ENCODE peak calls at places on chromosomes 7 and 10, in eight cellular contexts. L, N, K, Z, A, J, X and O are unnamed samples.
A peak's percentile ranks its signal among the peaks of the same experiment; 100 is the strongest.

GRCh38 chr10:124313374-124313773 is 105.3 kb downstream of the OAT start:
- DNase-seq in K (no peak), Z (no peak), L (no peak), X (no peak), A (no peak), J (no peak), N (no peak), O (no peak)

GRCh38 chr10:103849880-103850571 is 5.3 kb downstream of the SH3PXD2A start:
- DNase-seq in A (no peak), J (peak; percentile 97), L (peak; percentile 91), N (no peak), K (no peak), Z (no peak), X (no peak), O (no peak)

GRCh38 chr10:48670978-48671913 is 13.4 kb upstream of the WDFY4 start:
- DNase-seq in K (no peak), L (no peak), X (peak; percentile 71), Z (no peak), J (no peak), N (peak; percentile 97), A (peak; percentile 65), O (peak; percentile 96)

GRCh38 chr10:69568472-69569143 is 4.6 kb downstream of the NEUROG3 start:
- DNase-seq in X (peak; percentile 90), Z (peak; percentile 23), K (no peak), L (no peak), N (no peak), J (no peak), A (peak; percentile 95), O (no peak)

GRCh38 chr7:34652784-34653183 is 5.2 kb upstream of the NPSR1 start:
- DNase-seq in L (peak; percentile 42), A (no peak), Z (no peak), X (no peak), K (peak; percentile 39), J (peak; percentile 15), N (no peak), O (no peak)

GRCh38 chr10:28036587-28036986 is 37.7 kb upstream of the ODAD2 start:
- DNase-seq in K (no peak), Z (no peak), L (peak; percentile 90), J (peak; percentile 58), N (no peak), X (no peak), A (no peak), O (no peak)

GRCh38 chr7:128076831-128077271 is 45.6 kb upstream of the LRRC4 start:
- DNase-seq in Z (no peak), A (no peak), J (no peak), X (no peak), L (no peak), N (no peak), K (peak; percentile 26), O (no peak)

GRCh38 chr10:127880557-127880956 is 12.2 kb downstream of the CLRN3 start:
- DNase-seq in Z (no peak), N (no peak), X (no peak), L (no peak), A (no peak), J (no peak), K (no peak), O (peak; percentile 27)

GRCh38 chr7:126702242-126703016 is 550.3 kb downstream of the GRM8 start:
- DNase-seq in N (no peak), Z (no peak), J (no peak), X (no peak), A (no peak), L (peak; percentile 87), K (no peak), O (no peak)

GRCh38 chr7:2922866-2923265 is 78.8 kb upstream of the GNA12 start:
- DNase-seq in J (no peak), A (no peak), Z (no peak), X (no peak), L (no peak), N (no peak), K (no peak), O (no peak)

GRCh38 chr10:50600831-50601466 is 22.8 kb downstream of the SGMS1 start:
- DNase-seq in N (no peak), A (no peak), Z (no peak), K (no peak), L (no peak), J (peak; percentile 62), X (no peak), O (no peak)

GRCh38 chr10:88116491-88116890 is 253.1 kb downstream of the PTEN start:
- DNase-seq in L (peak; percentile 73), A (no peak), Z (peak; percentile 37), N (peak; percentile 45), K (no peak), J (peak; percentile 85), X (no peak), O (peak; percentile 27)

GRCh38 chr10:123043409-123043925 is 34.7 kb downstream of the ACADSB start:
- DNase-seq in L (peak; percentile 22), J (peak; percentile 76), K (peak; percentile 80), Z (no peak), N (peak; percentile 91), A (peak; percentile 91), X (peak; percentile 79), O (peak; percentile 76)

GRCh38 chr7:131188367-131189339 is 139.0 kb upstream of the MKLN1 start:
- DNase-seq in L (peak; percentile 99), A (no peak), K (peak; percentile 44), Z (peak; percentile 97), J (peak; percentile 99), X (no peak), N (no peak), O (no peak)

GRCh38 chr7:112105584-112106540 is 100.3 kb downstream of the DOCK4 start:
- DNase-seq in N (no peak), A (no peak), K (no peak), J (no peak), L (no peak), X (no peak), Z (no peak), O (no peak)

GRCh38 chr10:17793823-17794759 is 15.1 kb upstream of the MRC1 start:
- DNase-seq in Z (no peak), K (peak; percentile 46), N (no peak), A (no peak), X (no peak), J (no peak), L (no peak), O (no peak)

GRCh38 chr7:137986252-137987010 is 15.5 kb downstream of the CREB3L2 start:
- DNase-seq in Z (no peak), N (no peak), X (peak; percentile 36), L (peak; percentile 90), K (peak; percentile 64), J (peak; percentile 91), A (no peak), O (peak; percentile 87)

DNA sequence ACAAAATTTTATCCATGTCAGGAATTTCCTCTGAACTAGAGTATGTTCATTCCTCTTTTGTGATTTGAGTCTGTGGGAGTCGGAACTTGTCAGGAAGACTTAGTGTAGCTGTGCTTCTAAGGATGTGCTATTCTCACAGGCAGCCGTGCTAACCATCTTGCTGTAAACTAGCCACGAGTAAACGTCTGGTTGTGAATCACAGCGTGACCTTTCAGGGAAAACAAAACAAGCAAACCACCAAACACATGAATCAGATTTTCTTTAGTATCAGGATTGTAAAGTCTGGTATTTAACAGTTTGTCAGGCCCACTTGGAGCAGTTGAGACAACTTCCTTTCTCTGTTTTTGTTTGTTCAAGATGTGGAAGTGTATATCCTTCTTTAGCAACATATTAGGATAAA is 32.0 kb downstream of the AUTS2 start:
- DNase-seq in A (no peak), K (no peak), Z (no peak), X (no peak), L (peak; percentile 94), N (no peak), J (peak; percentile 86), O (no peak)
- H3K4me2 ChIP-seq in A (no peak overlapping the region), K (no peak overlapping the region), Z (no peak overlapping the region), X (no peak overlapping the region), L (peak overlapping the region; percentile 61), N (no peak overlapping the region), J (peak overlapping the region; percentile 35), O (peak overlapping the region; percentile 17)

DNA sequence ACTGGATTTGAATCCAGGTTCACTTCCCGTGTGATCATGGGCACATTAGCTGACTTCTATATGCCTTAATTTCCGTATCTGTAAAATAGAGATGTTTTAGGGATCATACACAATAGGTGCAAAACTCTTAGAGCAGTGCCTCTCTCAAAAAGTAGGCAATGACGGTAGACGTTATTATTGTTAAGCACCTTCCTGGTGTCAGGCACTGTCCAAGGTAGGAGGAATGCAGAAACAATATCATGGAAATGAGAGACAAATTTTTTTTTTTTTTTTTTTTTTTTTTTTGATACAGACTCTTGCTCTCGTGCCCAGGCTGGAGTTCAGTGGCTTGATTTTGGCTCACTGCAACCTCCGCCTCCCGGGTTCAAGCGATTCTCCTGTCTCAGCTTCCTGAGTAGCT is 8.1 kb downstream of the TMEM248 start:
- DNase-seq in X (no peak), J (no peak), N (no peak), L (no peak), K (no peak), Z (no peak), A (no peak), O (no peak)
- H4K20me1 ChIP-seq in X (no peaks in the 10 kb centered on the region), J (no peaks in the 10 kb centered on the region), N (peaks cover 29% of the 10 kb centered on the region), L (peaks cover 84% of the 10 kb centered on the region), K (peaks cover 41% of the 10 kb centered on the region), Z (peaks cover 57% of the 10 kb centered on the region), A (peaks cover 40% of the 10 kb centered on the region), O (peaks cover 4% of the 10 kb centered on the region)

GRCh38 chr10:110410329-110411046 is 87.2 kb upstream of the DUSP5 start:
- DNase-seq in X (no peak), J (peak; percentile 94), L (peak; percentile 98), K (peak; percentile 82), Z (peak; percentile 96), A (no peak), N (peak; percentile 59), O (no peak)
- H3K4me1 ChIP-seq in X (peaks cover 2% of the 10 kb centered on the region), J (peaks cover 57% of the 10 kb centered on the region), L (peaks cover 50% of the 10 kb centered on the region), K (peaks cover 38% of the 10 kb centered on the region), Z (peaks cover 87% of the 10 kb centered on the region), A (peaks cover 8% of the 10 kb centered on the region), N (peaks cover 72% of the 10 kb centered on the region), O (peaks cover 79% of the 10 kb centered on the region)

GRCh38 chr7:98301693-98302470 is 20.4 kb downstream of the BRI3 start:
- DNase-seq in J (no peak), A (no peak), Z (no peak), X (no peak), L (no peak), K (no peak), N (no peak), O (no peak)

GRCh38 chr7:98303176-98303865 is 21.8 kb downstream of the BRI3 start:
- DNase-seq in J (no peak), Z (no peak), N (no peak), A (no peak), K (no peak), X (no peak), L (no peak), O (no peak)

GRCh38 chr7:98300595-98301372 is 19.3 kb downstream of the BRI3 start:
- DNase-seq in Z (no peak), L (no peak), X (no peak), K (no peak), A (no peak), J (no peak), N (no peak), O (no peak)

GRCh38 chr7:98305951-98306535 is 24.6 kb downstream of the BRI3 start:
- DNase-seq in A (no peak), X (no peak), K (no peak), Z (no peak), J (no peak), N (no peak), L (no peak), O (no peak)

GRCh38 chr7:98303906-98304305 is 22.4 kb downstream of the BRI3 start:
- DNase-seq in K (no peak), X (peak; percentile 58), J (no peak), A (peak; percentile 43), Z (no peak), L (no peak), N (no peak), O (no peak)
- H3K4me2 ChIP-seq in K (peak overlapping the region; percentile 62), X (no peak overlapping the region), J (no peak overlapping the region), A (no peak overlapping the region), Z (no peak overlapping the region), L (no peak overlapping the region), N (no peak overlapping the region), O (no peak overlapping the region)